ENCODE peak calls at places on chromosome 21, in ten cellular contexts. X is HCT116, Z is transverse colon, M is HepG2, Q is H1, V is suprapubic skin, Y is upper lobe of left lung, T is spleen, H is stomach, N is prostate gland. F is an unnamed sample.

GRCh38 chr21:15283138-15283537 is 218.3 kb upstream of the NRIP1 start:
- DNase-seq in X (no peak), Z (no peak), M (no peak), Q (no peak), V (no peak), Y (no peak), T (no peak), H (no peak), N (no peak), F (no peak)

GRCh38 chr21:25995283-25995682 is 175.3 kb downstream of the APP start:
- DNase-seq in X (no peak), Z (no peak), M (no peak), Q (no peak), V (no peak), Y (no peak), T (no peak), H (no peak), N (no peak), F (no peak)

GRCh38 chr21:15060776-15061175 is 4.0 kb downstream of the NRIP1 start:
- DNase-seq in X (no peak), Z (no peak), M (no peak), Q (no peak), V (no peak), Y (no peak), T (no peak), H (no peak), N (no peak), F (no peak)

GRCh38 chr21:41361786-41362604 is at the start of gene MX2:
- DNase-seq in X (no peak), Z (peak; percentile 71), M (peak; percentile 35), Q (no peak), V (peak; percentile 89), Y (peak; percentile 74), T (peak; percentile 91), H (peak; percentile 66), N (no peak), F (peak; percentile 57)

GRCh38 chr21:42580076-42580792 is 66.6 kb downstream of the SLC37A1 start:
- DNase-seq in X (no peak), Z (peak; percentile 1), M (no peak), Q (no peak), V (peak; percentile 57), Y (peak; percentile 16), T (peak; percentile 48), H (no peak), N (no peak), F (no peak)

GRCh38 chr21:28937737-28938136 is 54.9 kb downstream of the LTN1 start:
- DNase-seq in X (no peak), Z (no peak), M (no peak), Q (no peak), V (no peak), Y (no peak), T (no peak), H (no peak), N (no peak), F (no peak)

GRCh38 chr21:42093991-42094417 is 22.9 kb downstream of the UMODL1 start:
- DNase-seq in X (no peak), Z (no peak), M (peak; percentile 11), Q (no peak), V (no peak), Y (no peak), T (no peak), H (no peak), N (peak; percentile 32), F (peak; percentile 76)

GRCh38 chr21:39581414-39581813 is 31.3 kb upstream of the B3GALT5 start:
- DNase-seq in X (no peak), Z (no peak), M (no peak), Q (no peak), V (no peak), Y (no peak), T (no peak), H (no peak), N (no peak), F (no peak)

GRCh38 chr21:15671188-15671587 is 58.6 kb upstream of the USP25 start:
- DNase-seq in X (no peak), Z (no peak), M (no peak), Q (no peak), V (no peak), Y (no peak), T (no peak), H (no peak), N (no peak), F (no peak)

GRCh38 chr21:41706678-41707077 is 60.2 kb downstream of the RIPK4 start:
- DNase-seq in X (no peak), Z (peak; percentile 69), M (peak; percentile 86), Q (no peak), V (no peak), Y (peak; percentile 39), T (no peak), H (no peak), N (no peak), F (no peak)

GRCh38 chr21:25296239-25296638 is 311.0 kb downstream of the MRPL39 start:
- DNase-seq in X (no peak), Z (no peak), M (no peak), Q (no peak), V (no peak), Y (peak; percentile 88), T (no peak), H (no peak), N (no peak), F (no peak)

GRCh38 chr21:25329227-25329626 is 278.1 kb downstream of the MRPL39 start:
- DNase-seq in X (no peak), Z (no peak), M (no peak), Q (no peak), V (no peak), Y (no peak), T (no peak), H (no peak), N (no peak), F (no peak)

GRCh38 chr21:42556476-42556875 is 42.8 kb downstream of the SLC37A1 start:
- DNase-seq in X (no peak), Z (peak; percentile 4), M (no peak), Q (no peak), V (peak; percentile 60), Y (no peak), T (peak; percentile 34), H (no peak), N (no peak), F (peak; percentile 19)

GRCh38 chr21:16185766-16186165 is 456.0 kb downstream of the USP25 start:
- DNase-seq in X (no peak), Z (no peak), M (no peak), Q (no peak), V (no peak), Y (no peak), T (no peak), H (no peak), N (no peak), F (no peak)

GRCh38 chr21:37220981-37221664 is 46.0 kb downstream of the VPS26C start:
- DNase-seq in X (peak; percentile 42), Z (peak; percentile 95), M (peak; percentile 93), Q (peak; percentile 64), V (peak; percentile 98), Y (peak; percentile 99), T (peak; percentile 99), H (peak; percentile 93), N (peak; percentile 87), F (peak; percentile 85)
- TF ChIP-seq POLR2A in X (no peak), Z (peak; percentile 54), M (peak; percentile 91), Q (no peak), V (peak; percentile 50), Y (no peak), T (no peak), H (no peak), N (peak; percentile 29), F (no peak)

DNA sequence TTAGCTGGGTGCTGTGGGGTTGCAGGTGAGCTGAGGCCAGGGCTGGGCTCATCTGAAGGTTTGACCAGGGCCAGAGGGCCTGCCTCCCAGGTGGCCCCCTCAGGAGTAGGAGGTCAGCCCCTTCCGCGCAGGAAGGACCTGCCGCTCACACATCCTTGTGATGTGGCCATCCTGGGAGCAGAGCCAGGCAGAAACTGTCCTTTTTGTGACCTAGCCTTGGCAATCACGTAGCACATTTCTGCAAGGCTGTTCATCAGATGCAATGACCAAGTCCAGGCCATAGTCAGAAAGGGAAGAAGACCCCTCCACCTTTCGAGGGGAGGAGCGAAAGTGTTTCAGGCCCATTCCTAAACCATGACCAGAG is 55.5 kb upstream of the TRAPPC10 start:
- DNase-seq in X (no peak), Z (no peak), M (no peak), Q (no peak), V (no peak), Y (no peak), T (no peak), H (no peak), N (no peak), F (no peak)
- TF ChIP-seq POLR2AphosphoS5 in X (no peak), Z (no peak), M (no peak), Q (no peak), V (no peak), Y (no peak), T (no peak), H (no peak), N (no peak), F (no peak)

DNA sequence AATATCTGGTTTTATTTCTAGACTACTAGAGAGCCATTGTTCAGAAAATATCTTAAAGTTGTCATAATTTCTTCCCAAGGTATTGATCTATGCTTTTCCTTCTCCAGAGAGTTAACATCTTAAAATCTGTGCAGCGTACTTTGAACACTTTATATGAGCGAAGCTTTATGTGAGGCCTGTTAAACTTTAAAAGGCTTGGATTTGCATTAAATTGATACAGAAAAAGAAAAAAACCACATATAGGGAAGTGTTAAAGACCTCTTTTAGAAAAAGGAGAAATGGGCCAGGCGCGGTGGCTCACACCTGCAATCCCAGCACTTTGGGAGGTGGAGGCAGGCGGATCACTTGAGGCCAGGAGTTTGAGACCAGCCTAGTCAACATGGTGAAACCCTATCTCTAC is 59.2 kb upstream of the MORC3 start:
- DNase-seq in X (no peak), Z (no peak), M (no peak), Q (no peak), V (no peak), Y (no peak), T (peak; percentile 76), H (no peak), N (no peak), F (no peak)
- H3K4me3 ChIP-seq in X (peak overlapping the region; percentile 49), Z (peak overlapping the region; percentile 55), M (no peak overlapping the region), Q (no peak overlapping the region), V (peak overlapping the region; percentile 51), Y (peak overlapping the region; percentile 57), T (peak overlapping the region; percentile 18), H (peak overlapping the region; percentile 42), N (no peak overlapping the region), F (peak overlapping the region; percentile 50)

DNA sequence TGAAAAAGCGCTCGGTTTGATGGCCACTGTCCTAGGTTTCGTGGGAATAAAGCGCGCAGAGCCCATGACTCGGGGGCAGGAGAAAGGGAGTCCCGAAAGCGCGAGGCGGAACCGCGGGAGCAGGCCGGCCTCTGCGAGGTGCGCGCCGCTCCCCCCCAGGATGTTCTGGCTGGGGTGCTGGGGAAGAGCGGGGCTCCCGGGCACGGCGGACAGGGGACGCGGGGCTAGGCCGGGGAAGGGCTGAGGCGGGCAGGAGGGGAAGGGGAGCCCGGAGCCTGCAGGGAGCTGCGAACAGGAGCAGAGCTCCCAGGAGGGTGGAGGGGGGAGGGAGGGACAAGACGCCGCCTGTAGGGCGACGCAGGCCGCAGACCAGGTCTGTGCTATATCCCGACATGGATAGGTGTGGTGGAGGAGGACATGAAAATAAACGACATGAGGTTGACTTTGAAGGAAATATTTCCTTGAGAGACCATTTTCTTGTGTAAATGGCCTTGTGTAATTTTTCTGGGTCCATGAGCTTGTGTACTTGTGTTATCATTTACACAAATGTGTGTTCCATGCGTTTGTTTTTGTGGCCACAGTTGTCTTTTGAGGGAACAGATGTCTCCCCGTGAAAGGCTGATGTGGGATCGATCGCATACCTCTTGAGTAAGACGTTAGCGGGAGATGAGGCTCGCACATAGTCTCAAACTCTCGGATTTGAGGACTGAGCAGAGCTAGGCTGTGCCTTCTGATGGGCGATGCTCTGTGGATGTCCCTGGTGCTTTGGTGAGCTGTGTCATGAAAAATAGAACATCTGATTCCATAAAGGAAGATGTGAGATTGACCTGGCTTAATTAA is 1.3 kb downstream of the PCNT start:
- DNase-seq in X (peak; percentile 28), Z (peak; percentile 57), M (peak; percentile 35), Q (peak; percentile 31), V (no peak), Y (peak; percentile 49), T (peak; percentile 92), H (peak; percentile 37), N (peak; percentile 46), F (no peak)
- TF ChIP-seq POLR2A in X (peak; percentile 20), Z (peak; percentile 7), M (no peak), Q (no peak), V (no peak), Y (no peak), T (no peak), H (no peak), N (no peak), F (no peak)

F was measured in breast epithelium.